ENCODE peak calls at places on chromosomes 7 and 10, in nine cellular contexts. One of them, this sample, is unnamed.
A peak's percentile ranks its signal among the peaks of the same experiment; 100 is the strongest.

GRCh38 chr7:34260282-34260681 is 354.9 kb downstream of the BMPER start:
- DNase-seq in PC-9: peak; percentile 53
- DNase-seq in foreskin fibroblast: peak; percentile 93
- DNase-seq in CD8-positive, alpha-beta T cell: no peak
- DNase-seq in brain microvascular endothelial cell: peak; percentile 90
- DNase-seq in A549: peak; percentile 62
- DNase-seq in ascending aorta: no peak
- DNase-seq in tibial artery: no peak
- DNase-seq in GM13976: no peak
- DNase-seq in this sample: no peak

GRCh38 chr10:77195101-77195500 is 442.5 kb downstream of the KCNMA1 start:
- DNase-seq in PC-9: peak; percentile 85
- DNase-seq in foreskin fibroblast: peak; percentile 89
- DNase-seq in CD8-positive, alpha-beta T cell: no peak
- DNase-seq in brain microvascular endothelial cell: peak; percentile 84
- DNase-seq in A549: peak; percentile 23
- DNase-seq in ascending aorta: peak; percentile 81
- DNase-seq in tibial artery: peak; percentile 50
- DNase-seq in GM13976: no peak
- DNase-seq in this sample: no peak

GRCh38 chr10:97454330-97455036 is 8.5 kb downstream of the ZDHHC16 start:
- DNase-seq in PC-9: no peak
- DNase-seq in foreskin fibroblast: no peak
- DNase-seq in CD8-positive, alpha-beta T cell: no peak
- DNase-seq in brain microvascular endothelial cell: no peak
- DNase-seq in A549: no peak
- DNase-seq in ascending aorta: no peak
- DNase-seq in tibial artery: peak; percentile 41
- DNase-seq in GM13976: no peak
- DNase-seq in this sample: no peak

GRCh38 chr7:24727165-24728120 is 29.8 kb downstream of the GSDME start:
- DNase-seq in PC-9: no peak
- DNase-seq in foreskin fibroblast: no peak
- DNase-seq in CD8-positive, alpha-beta T cell: no peak
- DNase-seq in brain microvascular endothelial cell: no peak
- DNase-seq in A549: no peak
- DNase-seq in ascending aorta: no peak
- DNase-seq in tibial artery: peak; percentile 68
- DNase-seq in GM13976: peak; percentile 71
- DNase-seq in this sample: no peak

GRCh38 chr10:44956176-44956575 is 3.4 kb upstream of the RASSF4 start:
- DNase-seq in PC-9: no peak
- DNase-seq in foreskin fibroblast: no peak
- DNase-seq in CD8-positive, alpha-beta T cell: no peak
- DNase-seq in brain microvascular endothelial cell: no peak
- DNase-seq in A549: no peak
- DNase-seq in ascending aorta: peak; percentile 41
- DNase-seq in tibial artery: no peak
- DNase-seq in GM13976: no peak
- DNase-seq in this sample: no peak

GRCh38 chr7:26856481-26856880 is 7.9 kb downstream of the SKAP2 start:
- DNase-seq in PC-9: no peak
- DNase-seq in foreskin fibroblast: no peak
- DNase-seq in CD8-positive, alpha-beta T cell: no peak
- DNase-seq in brain microvascular endothelial cell: no peak
- DNase-seq in A549: no peak
- DNase-seq in ascending aorta: no peak
- DNase-seq in tibial artery: no peak
- DNase-seq in GM13976: no peak
- DNase-seq in this sample: no peak

GRCh38 chr7:128790297-128791037 is 1.3 kb upstream of the CCDC136 start:
- DNase-seq in PC-9: no peak
- DNase-seq in foreskin fibroblast: no peak
- DNase-seq in CD8-positive, alpha-beta T cell: no peak
- DNase-seq in brain microvascular endothelial cell: no peak
- DNase-seq in A549: no peak
- DNase-seq in ascending aorta: no peak
- DNase-seq in tibial artery: no peak
- DNase-seq in GM13976: no peak
- DNase-seq in this sample: no peak

GRCh38 chr7:120729300-120729699 is 128.6 kb downstream of the TSPAN12 start:
- DNase-seq in PC-9: no peak
- DNase-seq in foreskin fibroblast: no peak
- DNase-seq in CD8-positive, alpha-beta T cell: no peak
- DNase-seq in brain microvascular endothelial cell: peak; percentile 28
- DNase-seq in A549: no peak
- DNase-seq in ascending aorta: no peak
- DNase-seq in tibial artery: no peak
- DNase-seq in GM13976: no peak
- DNase-seq in this sample: no peak

GRCh38 chr7:32116436-32116835 is 46.2 kb upstream of the PDE1C start:
- DNase-seq in PC-9: no peak
- DNase-seq in foreskin fibroblast: no peak
- DNase-seq in CD8-positive, alpha-beta T cell: no peak
- DNase-seq in brain microvascular endothelial cell: no peak
- DNase-seq in A549: no peak
- DNase-seq in ascending aorta: no peak
- DNase-seq in tibial artery: no peak
- DNase-seq in GM13976: no peak
- DNase-seq in this sample: no peak

GRCh38 chr10:3886191-3886590 is 101.2 kb upstream of the KLF6 start:
- DNase-seq in PC-9: no peak
- DNase-seq in foreskin fibroblast: no peak
- DNase-seq in CD8-positive, alpha-beta T cell: no peak
- DNase-seq in brain microvascular endothelial cell: peak; percentile 83
- DNase-seq in A549: peak; percentile 87
- DNase-seq in ascending aorta: peak; percentile 78
- DNase-seq in tibial artery: peak; percentile 49
- DNase-seq in GM13976: no peak
- DNase-seq in this sample: no peak

GRCh38 chr10:129108378-129108777 is 358.7 kb upstream of the MGMT start:
- DNase-seq in PC-9: no peak
- DNase-seq in foreskin fibroblast: no peak
- DNase-seq in CD8-positive, alpha-beta T cell: no peak
- DNase-seq in brain microvascular endothelial cell: no peak
- DNase-seq in A549: no peak
- DNase-seq in ascending aorta: no peak
- DNase-seq in tibial artery: no peak
- DNase-seq in GM13976: no peak
- DNase-seq in this sample: no peak

GRCh38 chr7:121433775-121434174 is 37.7 kb upstream of the FAM3C start:
- DNase-seq in PC-9: no peak
- DNase-seq in foreskin fibroblast: no peak
- DNase-seq in CD8-positive, alpha-beta T cell: no peak
- DNase-seq in brain microvascular endothelial cell: no peak
- DNase-seq in A549: no peak
- DNase-seq in ascending aorta: no peak
- DNase-seq in tibial artery: no peak
- DNase-seq in GM13976: peak; percentile 26
- DNase-seq in this sample: no peak

GRCh38 chr10:72107325-72108003 is 19.1 kb upstream of the SPOCK2 start:
- DNase-seq in PC-9: peak; percentile 98
- DNase-seq in foreskin fibroblast: no peak
- DNase-seq in CD8-positive, alpha-beta T cell: no peak
- DNase-seq in brain microvascular endothelial cell: no peak
- DNase-seq in A549: peak; percentile 17
- DNase-seq in ascending aorta: no peak
- DNase-seq in tibial artery: no peak
- DNase-seq in GM13976: peak; percentile 48
- DNase-seq in this sample: no peak

GRCh38 chr7:158343936-158344455 is 243.6 kb downstream of the PTPRN2 start:
- DNase-seq in PC-9: no peak
- DNase-seq in foreskin fibroblast: no peak
- DNase-seq in CD8-positive, alpha-beta T cell: no peak
- DNase-seq in brain microvascular endothelial cell: no peak
- DNase-seq in A549: no peak
- DNase-seq in ascending aorta: no peak
- DNase-seq in tibial artery: no peak
- DNase-seq in GM13976: no peak
- DNase-seq in this sample: no peak

GRCh38 chr10:132551093-132551807 is 13.7 kb downstream of the INPP5A start:
- DNase-seq in PC-9: no peak
- DNase-seq in foreskin fibroblast: no peak
- DNase-seq in CD8-positive, alpha-beta T cell: no peak
- DNase-seq in brain microvascular endothelial cell: no peak
- DNase-seq in A549: no peak
- DNase-seq in ascending aorta: no peak
- DNase-seq in tibial artery: no peak
- DNase-seq in GM13976: peak; percentile 76
- DNase-seq in this sample: no peak

GRCh38 chr10:58782876-58783859 is 270.5 kb downstream of the BICC1 start:
- DNase-seq in PC-9: no peak
- DNase-seq in foreskin fibroblast: peak; percentile 72
- DNase-seq in CD8-positive, alpha-beta T cell: no peak
- DNase-seq in brain microvascular endothelial cell: no peak
- DNase-seq in A549: no peak
- DNase-seq in ascending aorta: no peak
- DNase-seq in tibial artery: peak; percentile 62
- DNase-seq in GM13976: no peak
- DNase-seq in this sample: no peak

GRCh38 chr7:76505168-76506080 is 4.9 kb upstream of the UPK3B start:
- DNase-seq in PC-9: no peak
- DNase-seq in foreskin fibroblast: no peak
- DNase-seq in CD8-positive, alpha-beta T cell: no peak
- DNase-seq in brain microvascular endothelial cell: no peak
- DNase-seq in A549: no peak
- DNase-seq in ascending aorta: no peak
- DNase-seq in tibial artery: no peak
- DNase-seq in GM13976: peak; percentile 33
- DNase-seq in this sample: no peak

GRCh38 chr7:113087278-113087998 is 811 bp upstream of the GPR85 start:
- DNase-seq in PC-9: peak; percentile 52
- DNase-seq in foreskin fibroblast: peak; percentile 84
- DNase-seq in CD8-positive, alpha-beta T cell: no peak
- DNase-seq in brain microvascular endothelial cell: peak; percentile 87
- DNase-seq in A549: no peak
- DNase-seq in ascending aorta: no peak
- DNase-seq in tibial artery: no peak
- DNase-seq in GM13976: no peak
- DNase-seq in this sample: no peak

DNA sequence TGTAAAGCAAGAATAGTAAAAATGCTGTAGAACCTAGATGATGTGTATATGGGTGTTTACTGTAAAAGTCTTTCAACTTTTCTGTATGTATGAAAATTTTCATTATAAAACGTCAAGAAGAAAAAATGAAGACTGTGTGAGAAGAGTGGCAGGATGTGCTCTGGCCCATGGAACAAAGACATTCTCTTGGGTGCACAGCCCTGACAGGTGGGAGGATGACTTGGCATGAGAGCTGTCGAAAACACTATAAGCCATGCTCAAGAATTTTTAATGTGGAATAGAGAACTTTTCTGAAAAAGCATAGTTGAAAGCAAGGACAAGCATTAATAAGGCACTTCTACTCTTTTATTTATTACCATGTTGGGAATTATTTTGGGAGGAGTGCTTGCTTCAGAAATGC is 184.1 kb upstream of the PRR15 start:
- DNase-seq in PC-9: no peak
- DNase-seq in foreskin fibroblast: no peak
- DNase-seq in CD8-positive, alpha-beta T cell: no peak
- DNase-seq in brain microvascular endothelial cell: no peak
- DNase-seq in A549: no peak
- DNase-seq in ascending aorta: no peak
- DNase-seq in tibial artery: no peak
- DNase-seq in GM13976: no peak
- DNase-seq in this sample: no peak
- TF ChIP-seq CTCF in PC-9: no peak
- TF ChIP-seq CTCF in foreskin fibroblast: no peak
- TF ChIP-seq CTCF in CD8-positive, alpha-beta T cell: no peak
- TF ChIP-seq CTCF in brain microvascular endothelial cell: no peak
- TF ChIP-seq CTCF in A549: no peak
- TF ChIP-seq CTCF in ascending aorta: no peak
- TF ChIP-seq CTCF in tibial artery: no peak
- TF ChIP-seq CTCF in GM13976: no peak
- TF ChIP-seq CTCF in this sample: no peak

GRCh38 chr7:99997545-99998137 is 17.8 kb upstream of the ZKSCAN1 start:
- DNase-seq in PC-9: no peak
- DNase-seq in foreskin fibroblast: no peak
- DNase-seq in CD8-positive, alpha-beta T cell: peak; percentile 69
- DNase-seq in brain microvascular endothelial cell: no peak
- DNase-seq in A549: no peak
- DNase-seq in ascending aorta: no peak
- DNase-seq in tibial artery: peak; percentile 23
- DNase-seq in GM13976: peak; percentile 77
- DNase-seq in this sample: no peak
- TF ChIP-seq CTCF in PC-9: no peak
- TF ChIP-seq CTCF in foreskin fibroblast: no peak
- TF ChIP-seq CTCF in CD8-positive, alpha-beta T cell: no peak
- TF ChIP-seq CTCF in brain microvascular endothelial cell: peak; percentile 44
- TF ChIP-seq CTCF in A549: no peak
- TF ChIP-seq CTCF in ascending aorta: peak; percentile 37
- TF ChIP-seq CTCF in tibial artery: peak; percentile 10
- TF ChIP-seq CTCF in GM13976: peak; percentile 1
- TF ChIP-seq CTCF in this sample: no peak

DNA sequence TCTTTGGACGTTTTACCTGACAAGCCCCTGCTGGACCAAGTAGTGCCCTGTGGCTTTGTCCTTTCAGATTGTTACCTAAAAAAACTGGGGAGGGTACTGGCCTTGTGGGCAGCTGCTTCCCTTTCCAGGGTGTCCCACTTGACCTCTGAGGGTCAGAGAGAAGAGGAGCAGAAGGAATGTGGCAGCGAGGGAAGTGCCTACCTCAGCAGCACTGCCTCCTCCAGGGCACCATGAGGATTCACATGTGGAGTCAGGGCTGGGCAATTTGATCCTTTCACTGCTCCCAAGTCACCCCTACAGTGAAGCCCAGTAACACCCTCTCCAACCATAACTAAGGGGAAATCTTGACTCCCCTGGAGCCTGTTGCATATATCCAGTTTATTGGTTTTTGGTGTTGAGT is 64.6 kb downstream of the ITGB1 start:
- DNase-seq in PC-9: no peak
- DNase-seq in foreskin fibroblast: no peak
- DNase-seq in CD8-positive, alpha-beta T cell: no peak
- DNase-seq in brain microvascular endothelial cell: no peak
- DNase-seq in A549: no peak
- DNase-seq in ascending aorta: no peak
- DNase-seq in tibial artery: no peak
- DNase-seq in GM13976: no peak
- DNase-seq in this sample: no peak
- TF ChIP-seq CTCF in PC-9: peak; percentile 15
- TF ChIP-seq CTCF in foreskin fibroblast: no peak
- TF ChIP-seq CTCF in CD8-positive, alpha-beta T cell: no peak
- TF ChIP-seq CTCF in brain microvascular endothelial cell: peak; percentile 31
- TF ChIP-seq CTCF in A549: no peak
- TF ChIP-seq CTCF in ascending aorta: no peak
- TF ChIP-seq CTCF in tibial artery: no peak
- TF ChIP-seq CTCF in GM13976: no peak
- TF ChIP-seq CTCF in this sample: no peak

DNA sequence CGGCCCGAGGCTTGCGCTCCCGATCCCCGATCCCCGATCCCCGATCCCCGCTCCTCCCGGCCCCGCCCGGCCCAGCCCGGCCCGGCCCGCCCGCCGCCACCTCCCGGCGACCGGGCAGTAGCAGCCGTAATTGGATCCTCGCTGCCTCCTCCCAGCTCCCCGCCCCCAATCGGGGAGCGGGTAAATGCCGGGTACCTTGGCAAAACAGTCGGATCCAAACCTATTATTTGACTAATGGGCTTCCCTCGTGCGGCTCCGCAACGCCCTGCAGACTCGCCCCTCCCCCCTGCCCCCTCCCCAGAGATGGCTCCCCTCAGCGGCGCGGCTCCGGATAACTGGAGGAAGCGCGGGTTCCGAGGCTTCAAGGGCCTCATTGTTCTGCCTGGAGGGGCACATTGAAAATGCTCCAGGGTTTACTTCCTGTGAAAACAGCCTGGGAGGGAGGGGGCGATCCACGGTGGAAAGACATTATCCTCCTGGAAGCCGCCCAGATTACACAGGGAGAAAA is 94.8 kb upstream of the ZMIZ1 start:
- DNase-seq in PC-9: peak; percentile 70
- DNase-seq in foreskin fibroblast: no peak
- DNase-seq in CD8-positive, alpha-beta T cell: peak; percentile 29
- DNase-seq in brain microvascular endothelial cell: peak; percentile 40
- DNase-seq in A549: peak; percentile 76
- DNase-seq in ascending aorta: peak; percentile 82
- DNase-seq in tibial artery: peak; percentile 73
- DNase-seq in GM13976: no peak
- DNase-seq in this sample: peak; percentile 43
- TF ChIP-seq CTCF in PC-9: no peak
- TF ChIP-seq CTCF in foreskin fibroblast: no peak
- TF ChIP-seq CTCF in CD8-positive, alpha-beta T cell: no peak
- TF ChIP-seq CTCF in brain microvascular endothelial cell: no peak
- TF ChIP-seq CTCF in A549: no peak
- TF ChIP-seq CTCF in ascending aorta: no peak
- TF ChIP-seq CTCF in tibial artery: no peak
- TF ChIP-seq CTCF in GM13976: no peak
- TF ChIP-seq CTCF in this sample: no peak

This sample was measured in omental fat pad.